ENCODE peak calls at places on chromosomes 12 and 14, in nine cellular contexts. Z is pons; U is stimulated activated CD8-positive, alpha-beta memory T cell treated with anti-CD3 and anti-CD28 coated beads, Interleukin-15, amount 100 ng/mL, for 4 hours; S is Kasumi-1; P is omental fat pad; D is fibroblast of the conjunctiva; X is Daoy; W is heart right ventricle; M is AG20443. E is an unnamed sample.

GRCh38 chr12:100279612-100280244 is 12.8 kb downstream of the SCYL2 start:
- DNase-seq in Z (no peak), U (no peak), S (no peak), P (no peak), D (no peak), X (no peak), W (no peak), M (peak), E (no peak)

GRCh38 chr12:12178545-12178944 is 88.3 kb downstream of the LRP6 start:
- DNase-seq in Z (no peak), U (no peak), S (no peak), P (no peak), D (no peak), X (no peak), W (no peak), M (no peak), E (no peak)

GRCh38 chr12:71441836-71442566 is 2.4 kb downstream of the LGR5 start:
- DNase-seq in Z (peak), U (no peak), S (no peak), P (no peak), D (no peak), X (no peak), W (no peak), M (no peak), E (no peak)

GRCh38 chr14:69481815-69482568 is 2.5 kb upstream of the PLEKHD1 start:
- DNase-seq in Z (no peak), U (no peak), S (no peak), P (no peak), D (no peak), X (no peak), W (no peak), M (no peak), E (no peak)

GRCh38 chr12:82279597-82279996 is 78.6 kb downstream of the CCDC59 start:
- DNase-seq in Z (no peak), U (no peak), S (no peak), P (no peak), D (no peak), X (no peak), W (no peak), M (no peak), E (no peak)

GRCh38 chr12:93786669-93787397 is 109.7 kb downstream of the CRADD start:
- DNase-seq in Z (no peak), U (no peak), S (no peak), P (no peak), D (no peak), X (no peak), W (no peak), M (no peak), E (no peak)

GRCh38 chr14:78157855-78158436 is 12.2 kb upstream of the NRXN3 start:
- DNase-seq in Z (no peak), U (no peak), S (peak), P (no peak), D (no peak), X (peak), W (peak), M (peak), E (peak)

GRCh38 chr14:37253905-37254304 is 56.2 kb downstream of the MIPOL1 start:
- DNase-seq in Z (no peak), U (no peak), S (no peak), P (no peak), D (peak), X (peak), W (no peak), M (peak), E (no peak)

GRCh38 chr12:5715076-5715475 is 230.0 kb downstream of the ANO2 start:
- DNase-seq in Z (no peak), U (no peak), S (no peak), P (no peak), D (no peak), X (no peak), W (no peak), M (no peak), E (no peak)

GRCh38 chr12:59632408-59632807 is 36.6 kb downstream of the SLC16A7 start:
- DNase-seq in Z (no peak), U (no peak), S (no peak), P (no peak), D (peak), X (no peak), W (no peak), M (peak), E (no peak)

GRCh38 chr12:47356129-47356622 is 276.4 kb upstream of the AMIGO2 start:
- DNase-seq in Z (peak), U (no peak), S (peak), P (no peak), D (no peak), X (no peak), W (no peak), M (no peak), E (no peak)

GRCh38 chr12:5964913-5965900 is 20.1 kb upstream of the ANO2 start:
- DNase-seq in Z (no peak), U (no peak), S (no peak), P (no peak), D (no peak), X (peak), W (no peak), M (no peak), E (no peak)

GRCh38 chr12:128791395-128792322 is 32.1 kb downstream of the SLC15A4 start:
- DNase-seq in Z (no peak), U (no peak), S (no peak), P (no peak), D (no peak), X (peak), W (no peak), M (peak), E (no peak)

GRCh38 chr12:19759229-19759628 is 319.9 kb downstream of the AEBP2 start:
- DNase-seq in Z (no peak), U (no peak), S (no peak), P (no peak), D (peak), X (peak), W (no peak), M (peak), E (no peak)

GRCh38 chr14:50657753-50658152 is 10.4 kb downstream of the SAV1 start:
- DNase-seq in Z (no peak), U (no peak), S (no peak), P (no peak), D (no peak), X (no peak), W (no peak), M (no peak), E (no peak)